ENCODE peak calls at places on chromosomes 6 and 20, in six cellular contexts. A is SK-N-SH, V is neuronal stem cell, R is HepG2, W is IMR-90, Z is neural progenitor cell. O is an unnamed sample. For H3K9me3, the result is how much of the 10 kb centered on the place peaks cover.

GRCh38 chr6:89818977-89819335 is 638 bp downstream of the MDN1 start:
- DNase-seq in A (no peak), V (peak), R (peak), W (peak), Z (peak), O (peak)

GRCh38 chr6:79225718-79226117 is 8.8 kb downstream of the HMGN3 start:
- DNase-seq in A (no peak), V (no peak), R (no peak), W (peak), Z (no peak), O (no peak)

GRCh38 chr6:16316741-16317251 is 78.4 kb downstream of the GMPR start:
- DNase-seq in A (peak), V (no peak), R (peak), W (peak), Z (peak), O (peak)

GRCh38 chr6:40512340-40512739 is 74.8 kb downstream of the LRFN2 start:
- DNase-seq in A (peak), V (no peak), R (no peak), W (no peak), Z (no peak), O (no peak)

GRCh38 chr20:38836991-38837390 is 31.5 kb downstream of the PPP1R16B start:
- DNase-seq in A (no peak), V (no peak), R (no peak), W (no peak), Z (no peak), O (no peak)

GRCh38 chr6:68497927-68498326 is 137.2 kb upstream of the ADGRB3 start:
- DNase-seq in A (no peak), V (no peak), R (no peak), W (no peak), Z (no peak), O (peak)

GRCh38 chr6:36627801-36628246 is 33.7 kb downstream of the SRSF3 start:
- DNase-seq in A (no peak), V (no peak), R (no peak), W (peak), Z (no peak), O (peak)

GRCh38 chr6:148064406-148065134 is 278.1 kb upstream of the SASH1 start:
- DNase-seq in A (no peak), V (no peak), R (no peak), W (peak), Z (no peak), O (peak)

GRCh38 chr20:61918548-61918947 is 147.1 kb downstream of the TAF4 start:
- DNase-seq in A (no peak), V (no peak), R (no peak), W (no peak), Z (peak), O (no peak)

GRCh38 chr20:14264869-14265268 is 72.5 kb downstream of the FLRT3 start:
- DNase-seq in A (peak), V (no peak), R (peak), W (peak), Z (no peak), O (no peak)

GRCh38 chr6:80003841-80004198 is 629 bp upstream of the TTK start:
- DNase-seq in A (peak), V (no peak), R (no peak), W (no peak), Z (no peak), O (no peak)

GRCh38 chr20:3930265-3931206 is 41.3 kb downstream of the PANK2 start:
- DNase-seq in A (no peak), V (no peak), R (no peak), W (no peak), Z (no peak), O (no peak)

GRCh38 chr6:48706310-48706709 is 595.3 kb upstream of the PTCHD4 start:
- DNase-seq in A (no peak), V (no peak), R (no peak), W (no peak), Z (no peak), O (no peak)

GRCh38 chr6:87763901-87764300 is 61.9 kb upstream of the AKIRIN2 start:
- DNase-seq in A (no peak), V (no peak), R (no peak), W (no peak), Z (no peak), O (no peak)

GRCh38 chr6:140773276-140773675 is 1359.4 kb upstream of the GJE1 start:
- DNase-seq in A (no peak), V (no peak), R (no peak), W (no peak), Z (no peak), O (peak)

GRCh38 chr6:41543087-41543486 is 3.1 kb upstream of the FOXP4 start:
- DNase-seq in A (no peak), V (no peak), R (no peak), W (no peak), Z (no peak), O (no peak)

GRCh38 chr6:579339-579738 is 77.6 kb downstream of the HUS1B start:
- DNase-seq in A (peak), V (no peak), R (peak), W (peak), Z (no peak), O (no peak)

GRCh38 chr6:122109075-122109474 is 290.4 kb upstream of the HSF2 start:
- DNase-seq in A (no peak), V (no peak), R (no peak), W (no peak), Z (no peak), O (no peak)

GRCh38 chr6:129646617-129647016 is 63.4 kb downstream of the ARHGAP18 start:
- DNase-seq in A (no peak), V (no peak), R (no peak), W (peak), Z (no peak), O (no peak)

GRCh38 chr20:4674672-4675071 is 47.0 kb upstream of the PRND start:
- DNase-seq in A (no peak), V (no peak), R (no peak), W (no peak), Z (no peak), O (no peak)

GRCh38 chr6:44003345-44004061 is 123.7 kb downstream of the MRPL14 start:
- DNase-seq in A (no peak), V (no peak), R (no peak), W (no peak), Z (peak), O (no peak)

GRCh38 chr6:107116328-107116892 is 1.1 kb upstream of the BEND3 start:
- DNase-seq in A (peak), V (peak), R (no peak), W (no peak), Z (peak), O (no peak)

GRCh38 chr6:37190159-37190535 is 20.2 kb downstream of the PIM1 start:
- DNase-seq in A (no peak), V (no peak), R (no peak), W (peak), Z (no peak), O (no peak)

GRCh38 chr20:57552471-57552870 is 8.4 kb upstream of the PCK1 start:
- DNase-seq in A (no peak), V (no peak), R (no peak), W (no peak), Z (no peak), O (no peak)

GRCh38 chr6:10582774-10583508 is 61.8 kb downstream of the GCNT2 start:
- DNase-seq in A (no peak), V (no peak), R (peak), W (no peak), Z (peak), O (no peak)

GRCh38 chr6:126513198-126513597 is 173.3 kb downstream of the CENPW start:
- DNase-seq in A (no peak), V (no peak), R (no peak), W (no peak), Z (no peak), O (no peak)

GRCh38 chr6:168130683-168131371 is 51.8 kb upstream of the FRMD1 start:
- DNase-seq in A (no peak), V (no peak), R (no peak), W (no peak), Z (no peak), O (no peak)

GRCh38 chr6:73200735-73201134 is 24.6 kb downstream of the KHDC1L start:
- DNase-seq in A (no peak), V (no peak), R (no peak), W (peak), Z (no peak), O (no peak)

GRCh38 chr20:54197621-54198604 is 10.0 kb upstream of the PFDN4 start:
- DNase-seq in A (no peak), V (no peak), R (peak), W (peak), Z (peak), O (no peak)

GRCh38 chr6:70375166-70375565 is 38.1 kb upstream of the FAM135A start:
- DNase-seq in A (no peak), V (no peak), R (no peak), W (peak), Z (no peak), O (no peak)

GRCh38 chr6:147936703-147937102 is 405.9 kb upstream of the SASH1 start:
- DNase-seq in A (no peak), V (no peak), R (no peak), W (no peak), Z (no peak), O (no peak)

GRCh38 chr20:63216849-63217471 is 1.0 kb upstream of the YTHDF1 start:
- DNase-seq in A (no peak), V (no peak), R (no peak), W (no peak), Z (peak), O (no peak)

GRCh38 chr6:67541591-67541990 is 1093.5 kb upstream of the ADGRB3 start:
- DNase-seq in A (no peak), V (no peak), R (no peak), W (no peak), Z (no peak), O (peak)

GRCh38 chr6:135181333-135182119 is 418 bp downstream of the MYB start:
- DNase-seq in A (no peak), V (peak), R (no peak), W (no peak), Z (peak), O (no peak)

GRCh38 chr6:149581349-149581748 is 15.2 kb downstream of the GINM1 start:
- DNase-seq in A (no peak), V (no peak), R (no peak), W (no peak), Z (no peak), O (no peak)

GRCh38 chr6:32092760-32093497 is 16.2 kb downstream of the TNXB start:
- DNase-seq in A (no peak), V (no peak), R (no peak), W (peak), Z (no peak), O (no peak)

GRCh38 chr6:107634147-107635057 is 144.5 kb downstream of the SOBP start:
- DNase-seq in A (peak), V (no peak), R (no peak), W (no peak), Z (no peak), O (no peak)

DNA sequence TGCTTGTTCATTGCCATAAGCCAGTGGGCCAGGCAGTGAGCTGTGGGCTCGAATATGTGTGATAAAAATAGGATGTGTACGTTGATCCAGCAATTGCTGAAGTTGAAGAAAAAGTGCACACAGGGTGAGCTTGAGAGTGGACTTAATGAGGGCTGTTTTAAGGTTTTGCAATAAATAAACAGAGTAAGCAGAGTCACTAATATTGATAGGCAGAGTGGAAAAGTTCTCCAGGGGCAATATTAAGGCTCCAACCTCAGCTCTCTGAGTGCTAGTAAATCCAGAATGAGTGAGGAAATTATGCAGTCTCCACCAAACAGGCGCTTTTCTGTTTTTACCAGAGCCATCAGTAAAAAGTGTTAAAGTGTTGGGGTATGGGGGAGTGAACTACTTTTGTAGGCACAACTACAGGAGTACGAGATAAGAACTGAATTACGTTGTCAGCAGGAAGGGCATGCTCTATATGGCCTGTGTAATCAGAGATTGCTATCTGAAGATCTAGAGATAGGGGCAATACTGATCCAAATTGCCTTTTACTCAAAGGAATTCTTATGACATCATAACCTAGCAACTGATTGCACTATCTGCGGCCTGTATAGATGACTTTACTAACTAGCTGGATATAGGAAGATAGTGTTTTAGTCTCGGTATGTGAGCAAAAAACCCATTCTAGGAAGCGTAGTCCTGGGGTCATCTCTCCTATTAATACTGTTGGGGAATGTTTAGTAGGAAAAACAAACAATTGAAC is 7.6 kb upstream of the TBC1D20 start:
- DNase-seq in A (no peak), V (no peak), R (no peak), W (no peak), Z (no peak), O (no peak)
- H3K9me3 ChIP-seq in A (under half), V (under half), R (half or more), W (under half), Z (under half), O (under half)

DNA sequence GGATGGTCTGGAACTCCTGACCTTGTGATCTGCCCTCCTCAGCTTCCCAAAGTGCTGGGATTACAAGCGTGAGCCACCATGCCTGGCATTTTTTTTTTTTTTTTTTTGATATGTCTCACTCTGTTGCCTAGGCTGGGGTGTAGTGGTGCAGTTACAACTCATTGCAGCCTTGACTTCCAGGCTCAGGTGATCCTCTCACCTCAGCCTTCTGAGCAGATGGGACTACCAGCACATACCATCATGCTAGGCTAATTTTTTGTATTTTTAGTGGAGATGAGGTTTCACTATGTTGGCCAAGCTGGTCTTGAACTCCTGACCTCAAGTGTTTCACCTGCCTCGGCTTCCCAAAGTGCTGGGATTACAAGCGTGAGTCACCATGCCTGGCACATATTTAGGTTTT is 34.3 kb downstream of the PHF20 start:
- DNase-seq in A (no peak), V (no peak), R (no peak), W (no peak), Z (no peak), O (no peak)
- H3K27ac ChIP-seq in A (no peak), V (no peak), R (no peak), W (no peak), Z (no peak), O (no peak)

GRCh38 chr20:35756404-35756803 is 14.3 kb upstream of the RBM39 start:
- DNase-seq in A (no peak), V (no peak), R (no peak), W (no peak), Z (no peak), O (no peak)

GRCh38 chr20:35762461-35762860 is 9.4 kb upstream of the PHF20 start:
- DNase-seq in A (no peak), V (no peak), R (no peak), W (no peak), Z (no peak), O (no peak)

DNA sequence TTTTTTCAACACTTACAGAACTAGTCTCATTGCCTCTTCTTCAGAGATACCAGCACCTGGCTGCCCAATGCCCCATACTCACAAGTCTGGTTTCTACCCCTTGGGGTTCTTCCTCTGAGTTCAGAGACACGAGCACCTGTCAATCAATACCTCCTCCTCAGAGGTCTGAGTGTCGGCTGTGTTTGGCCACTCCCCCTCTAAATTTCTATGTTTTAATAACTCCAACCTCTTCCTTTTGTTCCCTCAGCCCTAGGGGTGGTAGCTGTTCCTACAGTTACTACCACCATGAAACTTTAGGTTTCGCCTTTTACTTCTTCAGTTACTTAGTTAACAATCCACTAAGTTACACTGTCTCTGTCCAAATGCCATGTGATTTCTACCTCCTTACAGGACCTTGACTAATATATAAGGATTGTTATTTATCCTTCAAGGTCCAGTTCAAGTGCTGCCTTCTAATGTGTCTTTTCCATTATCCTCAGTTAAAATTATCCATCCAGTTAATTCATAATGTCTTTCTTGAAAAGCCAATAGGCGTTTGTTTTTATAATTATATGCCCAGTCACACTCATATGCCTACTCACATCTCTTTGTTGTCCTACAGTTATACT is 14.6 kb upstream of the PHF20 start:
- DNase-seq in A (no peak), V (no peak), R (no peak), W (no peak), Z (no peak), O (no peak)
- H3K9ac ChIP-seq in A (no peak), V (no peak), R (no peak), W (no peak), Z (no peak), O (no peak)

DNA sequence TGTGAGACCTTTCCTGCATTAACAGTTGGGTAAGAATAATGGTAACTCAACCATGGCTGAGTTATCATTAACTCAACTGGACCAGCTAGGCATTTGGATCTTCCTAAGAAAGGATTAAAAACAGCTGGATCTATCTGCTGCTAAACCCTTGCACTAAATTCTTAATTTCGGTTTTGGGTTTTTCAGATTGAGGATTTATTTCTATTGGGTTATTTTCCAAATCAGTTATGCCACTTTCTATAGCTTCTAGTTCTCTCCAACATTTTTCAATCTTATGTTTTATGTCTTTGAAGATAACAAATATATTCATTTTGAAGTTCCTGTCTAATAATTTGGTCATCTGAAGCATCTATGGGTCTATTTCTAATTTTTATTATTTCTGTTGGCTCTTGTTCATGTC is 92.5 kb downstream of the KIF13A start:
- DNase-seq in A (no peak), V (no peak), R (no peak), W (no peak), Z (no peak), O (no peak)
- H3K9me3 ChIP-seq in A (under half), V (under half), R (under half), W (under half), Z (under half), O (under half)

DNA sequence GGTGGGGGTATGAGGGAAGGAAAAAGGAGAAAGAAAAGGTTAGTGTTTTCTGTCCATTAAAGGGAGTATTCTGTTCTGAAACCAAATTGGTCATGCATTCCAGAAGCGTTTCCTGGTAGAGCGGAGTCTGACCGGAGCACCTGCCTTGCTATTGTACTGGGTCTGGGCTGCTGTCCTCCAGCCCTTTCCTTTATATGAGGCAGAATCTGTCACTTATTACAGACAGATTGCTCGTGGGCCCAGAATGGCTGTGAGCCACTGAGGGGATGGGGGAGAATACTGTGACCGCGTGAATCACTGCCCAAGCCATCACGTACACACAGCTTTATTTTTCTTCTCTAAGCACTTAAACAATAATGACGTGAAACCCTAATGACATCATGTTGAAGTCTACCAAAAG is 573.5 kb downstream of the PKHD1 start:
- DNase-seq in A (no peak), V (peak), R (no peak), W (no peak), Z (peak), O (no peak)
- H3K27ac ChIP-seq in A (no peak), V (no peak), R (no peak), W (no peak), Z (no peak), O (no peak)

GRCh38 chr6:143569035-143569434 is 57.5 kb upstream of the FUCA2 start:
- DNase-seq in A (no peak), V (no peak), R (no peak), W (peak), Z (no peak), O (peak)
- H3K9ac ChIP-seq in A (no peak), V (no peak), R (no peak), W (no peak), Z (no peak), O (no peak)

DNA sequence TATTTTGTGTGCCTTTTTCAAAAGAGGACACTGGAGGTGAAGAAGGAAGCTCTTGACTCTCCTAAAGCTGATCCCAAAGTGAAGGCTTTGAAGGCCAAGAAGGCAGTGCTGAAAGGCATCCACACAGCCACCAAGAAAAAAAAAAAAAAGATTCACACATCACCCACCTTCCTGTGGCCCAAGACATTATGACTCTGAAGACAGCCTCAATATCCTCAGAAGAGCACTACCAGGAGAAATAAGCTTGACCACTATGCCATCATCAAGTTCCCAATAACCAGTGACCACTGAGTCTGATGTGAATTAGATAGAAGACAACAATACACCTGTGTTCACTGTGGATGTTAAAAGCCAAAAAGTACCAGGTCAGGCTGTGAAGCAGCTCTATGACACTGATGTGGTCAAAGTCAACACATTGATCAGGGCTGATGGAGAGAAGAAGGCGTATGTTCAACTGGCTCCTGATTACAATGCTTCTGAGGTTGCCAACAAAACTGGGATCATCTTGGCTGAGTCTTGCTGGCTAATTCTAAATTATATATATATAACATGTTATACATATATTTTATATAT is 59.4 kb downstream of the PLCG1 start:
- DNase-seq in A (no peak), V (no peak), R (no peak), W (no peak), Z (no peak), O (no peak)
- H3K9me3 ChIP-seq in A (under half), V (under half), R (under half), W (under half), Z (under half), O (under half)

GRCh38 chr6:38799529-38800184 is 84.5 kb downstream of the DNAH8 start:
- DNase-seq in A (no peak), V (no peak), R (no peak), W (no peak), Z (no peak), O (no peak)
- H3K27ac ChIP-seq in A (no peak), V (no peak), R (no peak), W (no peak), Z (no peak), O (no peak)

GRCh38 chr6:3405679-3406078 is 51.2 kb downstream of the SLC22A23 start:
- DNase-seq in A (no peak), V (no peak), R (peak), W (peak), Z (no peak), O (peak)
- H3K9ac ChIP-seq in A (no peak), V (no peak), R (no peak), W (no peak), Z (no peak), O (no peak)

O was measured in astrocyte.